ENCODE peak calls at places on chromosomes 2 and 18, in six cellular contexts. One of them, this sample, is unnamed.

GRCh38 chr18:37451239-37451825 is 114.3 kb downstream of the CELF4 start:
- DNase-seq in pancreas: no peak
- DNase-seq in spleen: no peak
- DNase-seq in MM.1S: no peak
- DNase-seq in colonic mucosa: no peak
- DNase-seq in Panc1: no peak
- DNase-seq in this sample: no peak

GRCh38 chr2:21812766-21813165 is 689.0 kb downstream of the TDRD15 start:
- DNase-seq in colonic mucosa: no peak
- DNase-seq in Panc1: no peak
- DNase-seq in MM.1S: no peak
- DNase-seq in pancreas: no peak
- DNase-seq in spleen: no peak
- DNase-seq in this sample: no peak

GRCh38 chr2:58762176-58762781 is 521.2 kb upstream of the FANCL start:
- DNase-seq in colonic mucosa: peak; percentile 19
- DNase-seq in pancreas: peak; percentile 26
- DNase-seq in Panc1: peak; percentile 33
- DNase-seq in spleen: peak; percentile 59
- DNase-seq in MM.1S: peak; percentile 76
- DNase-seq in this sample: peak; percentile 49

GRCh38 chr2:231028890-231029289 is 8.4 kb upstream of the C2orf72 start:
- DNase-seq in pancreas: no peak
- DNase-seq in MM.1S: no peak
- DNase-seq in spleen: no peak
- DNase-seq in Panc1: no peak
- DNase-seq in colonic mucosa: no peak
- DNase-seq in this sample: no peak

GRCh38 chr2:38533180-38533579 is 69.5 kb downstream of the HNRNPLL start:
- DNase-seq in spleen: peak; percentile 83
- DNase-seq in Panc1: no peak
- DNase-seq in MM.1S: peak; percentile 90
- DNase-seq in pancreas: no peak
- DNase-seq in colonic mucosa: no peak
- DNase-seq in this sample: peak; percentile 55

GRCh38 chr2:175064797-175065196 is 59.6 kb upstream of the CHN1 start:
- DNase-seq in colonic mucosa: no peak
- DNase-seq in pancreas: no peak
- DNase-seq in spleen: no peak
- DNase-seq in MM.1S: no peak
- DNase-seq in Panc1: no peak
- DNase-seq in this sample: no peak

GRCh38 chr2:497770-498492 is 179.3 kb downstream of the TMEM18 start:
- DNase-seq in Panc1: no peak
- DNase-seq in spleen: no peak
- DNase-seq in colonic mucosa: no peak
- DNase-seq in pancreas: no peak
- DNase-seq in MM.1S: no peak
- DNase-seq in this sample: no peak

GRCh38 chr2:151481744-151482143 is 72.0 kb downstream of the RIF1 start:
- DNase-seq in MM.1S: no peak
- DNase-seq in spleen: no peak
- DNase-seq in colonic mucosa: no peak
- DNase-seq in pancreas: no peak
- DNase-seq in Panc1: no peak
- DNase-seq in this sample: no peak

GRCh38 chr2:37916512-37917082 is 8.5 kb upstream of the RMDN2 start:
- DNase-seq in colonic mucosa: no peak
- DNase-seq in Panc1: no peak
- DNase-seq in MM.1S: no peak
- DNase-seq in pancreas: no peak
- DNase-seq in spleen: no peak
- DNase-seq in this sample: peak; percentile 68

GRCh38 chr2:233107011-233107410 is 46.9 kb downstream of the INPP5D start:
- DNase-seq in colonic mucosa: no peak
- DNase-seq in Panc1: no peak
- DNase-seq in MM.1S: no peak
- DNase-seq in pancreas: no peak
- DNase-seq in spleen: peak; percentile 31
- DNase-seq in this sample: no peak

GRCh38 chr18:22591231-22591630 is 173.5 kb upstream of the CTAGE1 start:
- DNase-seq in MM.1S: no peak
- DNase-seq in colonic mucosa: no peak
- DNase-seq in spleen: no peak
- DNase-seq in Panc1: no peak
- DNase-seq in pancreas: no peak
- DNase-seq in this sample: no peak

GRCh38 chr2:111178730-111179405 is 58.2 kb downstream of the BCL2L11 start:
- DNase-seq in spleen: peak; percentile 41
- DNase-seq in Panc1: no peak
- DNase-seq in pancreas: no peak
- DNase-seq in MM.1S: no peak
- DNase-seq in colonic mucosa: peak; percentile 38
- DNase-seq in this sample: no peak

GRCh38 chr2:28434600-28434989 is 41.9 kb downstream of the FOSL2 start:
- DNase-seq in spleen: peak; percentile 34
- DNase-seq in pancreas: no peak
- DNase-seq in Panc1: no peak
- DNase-seq in colonic mucosa: no peak
- DNase-seq in MM.1S: no peak
- DNase-seq in this sample: no peak

GRCh38 chr2:7572460-7572859 is 655.2 kb downstream of the RNF144A start:
- DNase-seq in MM.1S: no peak
- DNase-seq in pancreas: no peak
- DNase-seq in spleen: no peak
- DNase-seq in colonic mucosa: no peak
- DNase-seq in Panc1: no peak
- DNase-seq in this sample: no peak

GRCh38 chr18:79400091-79400590 is 4.4 kb downstream of the NFATC1 start:
- DNase-seq in spleen: peak; percentile 93
- DNase-seq in MM.1S: peak; percentile 38
- DNase-seq in Panc1: no peak
- DNase-seq in pancreas: peak; percentile 79
- DNase-seq in colonic mucosa: peak; percentile 66
- DNase-seq in this sample: peak; percentile 87

GRCh38 chr18:74977041-74977440 is 231.9 kb downstream of the PTGR3 start:
- DNase-seq in MM.1S: no peak
- DNase-seq in Panc1: no peak
- DNase-seq in pancreas: no peak
- DNase-seq in spleen: no peak
- DNase-seq in colonic mucosa: no peak
- DNase-seq in this sample: no peak

GRCh38 chr18:57780318-57781127 is 22.6 kb downstream of the ATP8B1 start:
- DNase-seq in pancreas: no peak
- DNase-seq in spleen: no peak
- DNase-seq in colonic mucosa: no peak
- DNase-seq in Panc1: no peak
- DNase-seq in MM.1S: no peak
- DNase-seq in this sample: no peak

GRCh38 chr2:16386431-16386830 is 279.2 kb downstream of the CYRIA start:
- DNase-seq in Panc1: no peak
- DNase-seq in pancreas: no peak
- DNase-seq in spleen: no peak
- DNase-seq in MM.1S: no peak
- DNase-seq in colonic mucosa: no peak
- DNase-seq in this sample: no peak

GRCh38 chr2:48203668-48204067 is 297.4 kb upstream of the FBXO11 start:
- DNase-seq in Panc1: no peak
- DNase-seq in pancreas: no peak
- DNase-seq in colonic mucosa: no peak
- DNase-seq in MM.1S: no peak
- DNase-seq in spleen: no peak
- DNase-seq in this sample: no peak

GRCh38 chr2:128139624-128140023 is 48.6 kb downstream of the UGGT1 start:
- DNase-seq in pancreas: no peak
- DNase-seq in Panc1: no peak
- DNase-seq in spleen: no peak
- DNase-seq in colonic mucosa: no peak
- DNase-seq in MM.1S: no peak
- DNase-seq in this sample: no peak

GRCh38 chr2:28544915-28545589 is 49.2 kb downstream of the PLB1 start:
- DNase-seq in Panc1: no peak
- DNase-seq in colonic mucosa: peak; percentile 79
- DNase-seq in MM.1S: peak; percentile 85
- DNase-seq in pancreas: no peak
- DNase-seq in spleen: no peak
- DNase-seq in this sample: no peak

DNA sequence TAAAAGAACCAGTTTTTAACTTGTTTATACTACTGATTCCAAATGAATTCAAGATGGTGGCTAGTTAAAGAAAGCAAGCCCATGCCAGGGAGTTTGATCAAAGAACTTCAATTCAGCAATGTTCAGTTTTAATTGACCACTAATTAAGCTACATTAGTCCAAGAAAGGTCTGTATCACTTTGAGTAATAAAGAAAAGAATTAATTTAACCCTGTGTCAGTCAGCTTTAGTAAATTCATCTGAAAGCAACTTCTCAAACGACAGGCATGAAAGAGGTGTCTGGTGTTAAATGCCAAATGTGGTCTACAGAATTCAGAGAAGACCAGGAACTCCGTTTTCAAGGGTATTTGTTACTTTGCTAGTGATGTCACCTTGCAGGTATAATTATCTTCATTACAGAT is 281.7 kb downstream of the TCF4 start:
- DNase-seq in MM.1S: no peak
- DNase-seq in pancreas: no peak
- DNase-seq in Panc1: no peak
- DNase-seq in colonic mucosa: no peak
- DNase-seq in spleen: no peak
- DNase-seq in this sample: no peak
- H3K4me1 ChIP-seq in MM.1S: peaks cover 8% of the 10 kb centered on the region
- H3K4me1 ChIP-seq in pancreas: no peaks in the 10 kb centered on the region
- H3K4me1 ChIP-seq in Panc1: no peaks in the 10 kb centered on the region
- H3K4me1 ChIP-seq in colonic mucosa: no peaks in the 10 kb centered on the region
- H3K4me1 ChIP-seq in spleen: peaks cover 69% of the 10 kb centered on the region
- H3K4me1 ChIP-seq in this sample: peaks cover 12% of the 10 kb centered on the region

DNA sequence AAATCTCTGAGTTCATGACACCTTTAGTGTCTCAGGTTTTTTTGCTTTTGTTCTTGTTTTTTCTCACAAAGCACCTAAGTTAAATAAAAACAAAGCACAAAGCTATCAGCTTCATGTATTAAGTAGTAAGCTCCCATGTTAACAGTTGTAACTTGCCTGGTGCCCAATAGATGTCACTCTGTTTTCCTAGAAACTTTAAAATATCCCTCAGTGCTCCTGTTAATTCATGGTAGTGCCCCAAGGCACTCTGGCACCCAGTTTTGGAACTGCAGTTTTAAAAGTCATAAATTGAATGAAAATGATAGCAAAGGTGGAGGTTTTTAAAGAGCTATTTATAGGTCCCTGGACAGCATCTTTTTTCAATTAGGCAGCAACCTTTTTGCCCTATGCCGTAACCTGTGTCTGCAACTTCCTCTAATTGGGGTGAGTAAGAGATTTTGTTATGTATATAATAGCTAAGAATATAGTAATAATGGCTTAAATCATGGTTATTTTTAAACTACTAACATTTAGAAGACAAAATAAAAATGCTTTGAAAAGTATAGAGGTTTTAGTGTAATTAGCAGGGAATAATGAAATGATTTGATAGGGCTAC is 555.0 kb upstream of the TMEFF2 start:
- DNase-seq in colonic mucosa: no peak
- DNase-seq in MM.1S: peak; percentile 9
- DNase-seq in pancreas: no peak
- DNase-seq in Panc1: no peak
- DNase-seq in spleen: no peak
- DNase-seq in this sample: no peak
- TF ChIP-seq CTCF in colonic mucosa: no peak
- TF ChIP-seq CTCF in MM.1S: no peak
- TF ChIP-seq CTCF in pancreas: no peak
- TF ChIP-seq CTCF in Panc1: peak; percentile 25
- TF ChIP-seq CTCF in spleen: no peak
- TF ChIP-seq CTCF in this sample: no peak

GRCh38 chr2:97781981-97782380 is 68.6 kb downstream of the ZAP70 start:
- DNase-seq in Panc1: no peak
- DNase-seq in colonic mucosa: peak; percentile 81
- DNase-seq in MM.1S: no peak
- DNase-seq in pancreas: no peak
- DNase-seq in spleen: no peak
- DNase-seq in this sample: no peak
- H3K27ac ChIP-seq in Panc1: no peak overlapping the region
- H3K27ac ChIP-seq in colonic mucosa: peak overlapping the region; percentile 48
- H3K27ac ChIP-seq in MM.1S: no peak overlapping the region
- H3K27ac ChIP-seq in pancreas: no peak overlapping the region
- H3K27ac ChIP-seq in spleen: no peak overlapping the region
- H3K27ac ChIP-seq in this sample: no peak overlapping the region

DNA sequence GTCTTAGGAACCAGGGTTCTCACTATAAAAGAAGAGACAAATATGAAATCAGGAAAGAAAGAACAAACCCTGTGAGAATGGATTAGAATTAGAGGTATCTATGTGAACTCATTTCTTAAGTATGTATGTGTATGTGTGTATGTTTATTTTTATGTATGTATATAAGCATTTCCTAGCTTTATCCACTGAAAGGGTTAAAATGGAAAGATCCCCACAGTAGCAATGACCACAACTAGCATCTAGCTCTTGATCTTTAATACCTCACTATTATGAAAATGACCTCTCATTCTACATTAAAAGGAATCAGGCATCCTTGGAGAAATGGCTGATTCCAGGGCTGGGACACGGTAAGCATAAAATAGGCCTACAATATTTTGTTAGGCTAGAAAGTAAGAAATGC is 31.6 kb downstream of the RTN4 start:
- DNase-seq in Panc1: no peak
- DNase-seq in colonic mucosa: no peak
- DNase-seq in spleen: no peak
- DNase-seq in MM.1S: no peak
- DNase-seq in pancreas: no peak
- DNase-seq in this sample: no peak
- H3K4me1 ChIP-seq in Panc1: peaks cover 54% of the 10 kb centered on the region
- H3K4me1 ChIP-seq in colonic mucosa: peaks cover 11% of the 10 kb centered on the region
- H3K4me1 ChIP-seq in spleen: peaks cover 80% of the 10 kb centered on the region
- H3K4me1 ChIP-seq in MM.1S: peaks cover 5% of the 10 kb centered on the region
- H3K4me1 ChIP-seq in pancreas: peaks cover 10% of the 10 kb centered on the region
- H3K4me1 ChIP-seq in this sample: peaks cover 57% of the 10 kb centered on the region